ENCODE peak calls at places on chromosomes 1 and 21, in nine cellular contexts. T, Q, E, M, Y, S, C, A and H are unnamed samples. For H3K9me3, the result is how much of the 10 kb centered on the place peaks cover.

GRCh38 chr1:11729498-11730428 is 6.2 kb upstream of the AGTRAP start:
- DNase-seq in T (no peak), Q (no peak), E (no peak), M (no peak), Y (peak), S (no peak), C (no peak), A (peak), H (peak)

GRCh38 chr1:35369922-35370671 is 101.6 kb downstream of the ZMYM4 start:
- DNase-seq in T (no peak), Q (peak), E (peak), M (no peak), Y (peak), S (no peak), C (no peak), A (peak), H (peak)

GRCh38 chr1:180117764-180118116 is 36.9 kb upstream of the QSOX1 start:
- DNase-seq in T (no peak), Q (peak), E (peak), M (no peak), Y (no peak), S (no peak), C (no peak), A (no peak), H (no peak)

GRCh38 chr1:182617734-182618288 is 13.6 kb upstream of the RGS16 start:
- DNase-seq in T (no peak), Q (peak), E (no peak), M (no peak), Y (no peak), S (no peak), C (no peak), A (no peak), H (no peak)

GRCh38 chr21:41778974-41779600 is 12.2 kb upstream of the RIPK4 start:
- DNase-seq in T (no peak), Q (no peak), E (no peak), M (no peak), Y (no peak), S (no peak), C (no peak), A (no peak), H (no peak)

GRCh38 chr21:40844935-40845334 is 2.0 kb downstream of the DSCAM start:
- DNase-seq in T (no peak), Q (no peak), E (no peak), M (no peak), Y (no peak), S (no peak), C (no peak), A (no peak), H (no peak)

GRCh38 chr1:41591891-41592290 is 107.4 kb upstream of the EDN2 start:
- DNase-seq in T (no peak), Q (no peak), E (no peak), M (no peak), Y (no peak), S (no peak), C (no peak), A (no peak), H (no peak)

GRCh38 chr21:39610705-39611104 is 2.0 kb upstream of the B3GALT5 start:
- DNase-seq in T (no peak), Q (no peak), E (no peak), M (no peak), Y (no peak), S (no peak), C (no peak), A (no peak), H (no peak)

GRCh38 chr1:197954718-197955418 is 37.7 kb downstream of the LHX9 start:
- DNase-seq in T (no peak), Q (no peak), E (no peak), M (no peak), Y (peak), S (no peak), C (no peak), A (no peak), H (no peak)

GRCh38 chr1:31033573-31033972 is 31.9 kb downstream of the PUM1 start:
- DNase-seq in T (no peak), Q (no peak), E (no peak), M (no peak), Y (no peak), S (no peak), C (no peak), A (no peak), H (no peak)

GRCh38 chr1:3955196-3955772 is 55.2 kb upstream of the C1orf174 start:
- DNase-seq in T (no peak), Q (no peak), E (no peak), M (no peak), Y (no peak), S (no peak), C (no peak), A (no peak), H (no peak)

GRCh38 chr1:40114400-40114799 is 17.3 kb upstream of the PPT1 start:
- DNase-seq in T (no peak), Q (no peak), E (no peak), M (no peak), Y (no peak), S (no peak), C (no peak), A (no peak), H (no peak)
- H3K9me3 ChIP-seq in T (under half), Q (under half), E (under half), M (under half), Y (under half), S (under half), C (under half), A (under half), H (under half)

DNA sequence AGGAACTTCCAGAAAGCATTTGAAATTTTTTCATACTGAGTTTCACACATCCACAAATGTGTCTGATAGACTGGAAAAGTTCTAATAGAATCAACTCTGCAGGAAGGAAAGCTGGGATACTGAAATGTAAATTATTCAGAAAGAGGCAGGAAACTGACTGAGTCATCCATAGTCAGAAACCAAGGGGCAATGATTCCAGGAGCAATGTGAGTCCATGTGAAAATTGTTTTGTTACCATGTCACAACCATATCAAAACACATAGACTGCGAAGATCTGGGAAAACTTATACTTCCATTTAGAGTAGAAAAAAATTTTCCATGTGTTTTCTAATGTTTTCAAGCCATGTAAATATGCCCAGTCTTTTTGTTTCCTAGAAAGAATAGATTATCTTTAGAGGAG is 142.3 kb upstream of the TMPRSS15 start:
- DNase-seq in T (no peak), Q (peak), E (no peak), M (no peak), Y (no peak), S (no peak), C (no peak), A (no peak), H (no peak)
- H3K9me3 ChIP-seq in T (under half), Q (under half), E (under half), M (under half), Y (under half), S (under half), C (under half), A (under half), H (under half)

DNA sequence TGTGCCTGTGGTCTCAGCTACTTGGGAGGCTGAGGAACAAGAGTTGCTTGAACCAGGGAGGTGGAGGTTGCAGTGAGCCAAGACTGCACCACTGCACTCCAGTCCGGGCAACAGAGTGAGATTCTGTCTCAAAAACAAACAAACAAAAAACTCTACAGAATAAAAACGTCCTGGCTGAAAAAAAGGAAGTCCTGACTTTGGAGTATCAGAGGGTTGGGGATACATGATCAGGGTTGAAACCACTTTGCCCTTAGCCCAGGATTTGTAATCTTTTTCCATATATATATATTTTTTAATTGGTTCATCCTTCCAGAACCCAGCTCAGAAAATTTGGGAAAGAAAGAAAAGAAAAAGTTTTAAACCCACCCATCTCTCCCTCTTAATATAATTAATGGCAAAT is 6.5 kb downstream of the THEM4 start:
- DNase-seq in T (no peak), Q (no peak), E (no peak), M (no peak), Y (no peak), S (no peak), C (no peak), A (no peak), H (no peak)
- H3K9me3 ChIP-seq in T (under half), Q (under half), E (under half), M (under half), Y (under half), S (under half), C (under half), A (under half), H (under half)

DNA sequence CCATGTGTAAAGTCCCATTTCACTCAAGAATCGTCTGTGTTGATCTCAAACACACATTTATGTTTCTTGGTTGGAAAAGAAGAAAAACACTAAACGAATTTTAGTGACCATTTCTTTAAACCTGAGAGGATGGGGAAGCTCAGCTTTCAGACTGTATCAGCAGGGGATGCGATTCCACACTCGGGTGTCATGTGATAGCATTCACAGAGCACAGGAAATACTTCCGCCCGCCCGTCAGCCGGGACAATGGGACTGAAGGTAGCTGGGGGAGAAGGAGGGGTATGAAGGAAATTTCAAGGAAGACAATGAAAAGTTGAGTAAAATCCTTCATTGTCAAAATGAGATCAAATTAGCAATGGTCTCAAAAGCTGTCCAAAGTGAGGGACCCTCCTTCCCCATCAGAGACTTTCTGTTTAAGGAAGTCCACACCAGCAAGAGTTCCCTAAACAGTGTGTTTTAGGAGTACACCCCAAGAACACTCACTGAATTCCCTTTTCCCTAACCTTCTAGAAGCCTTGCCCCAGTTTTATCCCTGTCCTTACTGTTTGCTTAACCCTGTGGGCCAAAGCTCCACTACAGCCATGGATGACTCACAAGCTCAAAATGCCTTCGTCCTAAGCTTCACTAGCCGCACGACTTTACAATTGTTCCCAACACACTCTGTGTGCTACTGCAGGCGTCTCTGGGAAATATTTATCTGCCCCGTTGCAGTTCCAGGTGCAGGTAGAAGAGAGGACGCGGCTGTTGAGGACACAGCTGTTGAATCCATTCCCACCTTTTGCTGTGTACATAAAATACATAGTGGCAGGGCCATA is 51.4 kb upstream of the SIM2 start:
- DNase-seq in T (no peak), Q (peak), E (no peak), M (no peak), Y (peak), S (no peak), C (no peak), A (no peak), H (no peak)
- H3K9me3 ChIP-seq in T (under half), Q (under half), E (under half), M (under half), Y (under half), S (under half), C (under half), A (under half), H (under half)

DNA sequence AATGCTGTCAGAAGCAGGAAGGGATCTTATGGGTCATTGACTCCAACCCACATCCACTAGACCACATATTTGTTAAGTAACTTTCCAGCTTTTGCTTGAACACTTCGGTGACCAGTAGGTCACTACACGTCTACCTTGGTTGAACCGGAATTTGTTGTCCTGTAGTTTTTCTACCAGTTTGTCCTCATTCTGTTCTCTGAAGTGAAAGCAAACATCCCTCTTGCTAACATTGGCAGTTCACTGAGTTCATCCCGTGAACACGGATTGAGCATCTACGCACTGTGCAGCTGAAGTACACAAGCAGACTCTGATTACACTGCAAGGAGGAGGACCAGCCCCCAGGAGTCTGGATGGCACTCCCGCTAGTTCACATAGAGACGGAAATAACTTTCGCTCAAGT is 135.8 kb downstream of the TLR5 start:
- DNase-seq in T (no peak), Q (no peak), E (no peak), M (no peak), Y (no peak), S (no peak), C (no peak), A (no peak), H (no peak)
- H3K9me3 ChIP-seq in T (under half), Q (under half), E (under half), M (under half), Y (under half), S (under half), C (under half), A (under half), H (under half)

GRCh38 chr21:9739240-9739639 is 782.1 kb upstream of the TPTE start:
- DNase-seq in T (no peak), Q (no peak), E (no peak), M (no peak), Y (no peak), S (no peak), C (no peak), A (no peak), H (no peak)
- H3K9me3 ChIP-seq in T (under half), Q (under half), E (under half), M (under half), Y (under half), S (under half), C (under half), A (under half), H (under half)